ENCODE peak calls at places on chromosomes 6 and 20, in four cellular contexts. E is fibroblast of lung, N is iris pigment epithelial cell, U is BE2C. G is an unnamed sample.

GRCh38 chr6:138182939-138183791 is 21.4 kb downstream of the ARFGEF3 start:
- DNase-seq in U (no peak), E (no peak), N (no peak), G (no peak)

GRCh38 chr6:20686142-20686541 is 151.9 kb downstream of the CDKAL1 start:
- DNase-seq in N (no peak), U (peak; percentile 47), E (no peak), G (peak; percentile 67)

GRCh38 chr6:63305278-63305677 is 14.5 kb downstream of the LGSN start:
- DNase-seq in N (no peak), U (no peak), E (peak; percentile 1), G (no peak)

GRCh38 chr20:12201289-12201991 is 283.7 kb downstream of the BTBD3 start:
- DNase-seq in N (peak; percentile 60), E (peak; percentile 55), U (no peak), G (no peak)

GRCh38 chr6:168300975-168301647 is 18.5 kb downstream of the DACT2 start:
- DNase-seq in E (no peak), N (no peak), U (no peak), G (no peak)

GRCh38 chr6:37149750-37150149 is 20.2 kb upstream of the PIM1 start:
- DNase-seq in N (no peak), E (no peak), U (no peak), G (no peak)

GRCh38 chr6:105879902-105880547 is 206.1 kb upstream of the PRDM1 start:
- DNase-seq in E (no peak), U (no peak), N (no peak), G (no peak)

GRCh38 chr20:45343445-45343866 is 4.8 kb downstream of the SDC4 start:
- DNase-seq in E (no peak), N (no peak), U (no peak), G (no peak)

GRCh38 chr6:3739311-3739897 is 12.1 kb downstream of the PXDC1 start:
- DNase-seq in N (no peak), U (no peak), E (no peak), G (peak; percentile 16)

GRCh38 chr6:29591677-29592076 is 6.8 kb downstream of the OR2H2 start:
- DNase-seq in N (no peak), E (no peak), U (no peak), G (no peak)

GRCh38 chr6:77740380-77740779 is 87.5 kb downstream of the MEI4 start:
- DNase-seq in E (peak; percentile 18), U (no peak), N (peak; percentile 35), G (no peak)

GRCh38 chr6:136012198-136012884 is 160.8 kb downstream of the PDE7B start:
- DNase-seq in E (peak; percentile 83), N (peak; percentile 92), U (no peak), G (no peak)

GRCh38 chr6:90413867-90414266 is 117.2 kb upstream of the BACH2 start:
- DNase-seq in N (peak; percentile 55), U (peak; percentile 24), E (peak; percentile 53), G (peak; percentile 77)

GRCh38 chr20:20318318-20319161 is 49.4 kb upstream of the INSM1 start:
- DNase-seq in N (no peak), E (no peak), U (no peak), G (no peak)